ENCODE peak calls at places on chromosomes 16 and 17, in four cellular contexts. One of them, this sample, is unnamed. For H3K79me2 and H3K27me3, the result is how much of the 10 kb centered on the place peaks cover.

GRCh38 chr17:68593331-68593710 is 7.8 kb downstream of the FAM20A start:
- DNase-seq in MM.1S: no peak
- DNase-seq in PC-3: no peak
- DNase-seq in HepG2: no peak
- DNase-seq in this sample: no peak

GRCh38 chr16:57029161-57030160 is 40.1 kb downstream of the NLRC5 start:
- DNase-seq in MM.1S: no peak
- DNase-seq in PC-3: peak
- DNase-seq in HepG2: no peak
- DNase-seq in this sample: peak

GRCh38 chr17:47276868-47277267 is 23.2 kb downstream of the ITGB3 start:
- DNase-seq in MM.1S: no peak
- DNase-seq in PC-3: peak
- DNase-seq in HepG2: peak
- DNase-seq in this sample: no peak

GRCh38 chr16:50371936-50372595 is 3.3 kb upstream of the BRD7 start:
- DNase-seq in MM.1S: no peak
- DNase-seq in PC-3: no peak
- DNase-seq in HepG2: peak
- DNase-seq in this sample: no peak

GRCh38 chr16:24673155-24673554 is 56.3 kb upstream of the TNRC6A start:
- DNase-seq in MM.1S: no peak
- DNase-seq in PC-3: no peak
- DNase-seq in HepG2: peak
- DNase-seq in this sample: no peak

GRCh38 chr17:28147026-28147425 is 104.5 kb downstream of the NLK start:
- DNase-seq in MM.1S: no peak
- DNase-seq in PC-3: no peak
- DNase-seq in HepG2: no peak
- DNase-seq in this sample: no peak

GRCh38 chr17:39530513-39530912 is 69.2 kb downstream of the CDK12 start:
- DNase-seq in MM.1S: no peak
- DNase-seq in PC-3: no peak
- DNase-seq in HepG2: no peak
- DNase-seq in this sample: no peak

GRCh38 chr16:30525844-30526136 is 576 bp downstream of the ZNF768 start:
- DNase-seq in MM.1S: no peak
- DNase-seq in PC-3: no peak
- DNase-seq in HepG2: no peak
- DNase-seq in this sample: no peak

GRCh38 chr17:8384801-8385335 is 1.9 kb upstream of the RPL26 start:
- DNase-seq in MM.1S: no peak
- DNase-seq in PC-3: peak
- DNase-seq in HepG2: no peak
- DNase-seq in this sample: no peak

GRCh38 chr16:88593910-88594309 is 23.7 kb downstream of the ZC3H18 start:
- DNase-seq in MM.1S: no peak
- DNase-seq in PC-3: no peak
- DNase-seq in HepG2: no peak
- DNase-seq in this sample: no peak

GRCh38 chr16:88597856-88598491 is 27.8 kb downstream of the ZC3H18 start:
- DNase-seq in MM.1S: peak
- DNase-seq in PC-3: no peak
- DNase-seq in HepG2: peak
- DNase-seq in this sample: no peak

GRCh38 chr16:88595101-88595500 is 24.9 kb downstream of the ZC3H18 start:
- DNase-seq in MM.1S: no peak
- DNase-seq in PC-3: no peak
- DNase-seq in HepG2: no peak
- DNase-seq in this sample: no peak

GRCh38 chr16:88596477-88596876 is 26.3 kb downstream of the ZC3H18 start:
- DNase-seq in MM.1S: peak
- DNase-seq in PC-3: no peak
- DNase-seq in HepG2: no peak
- DNase-seq in this sample: no peak

GRCh38 chr16:88595921-88596320 is 25.7 kb downstream of the ZC3H18 start:
- DNase-seq in MM.1S: no peak
- DNase-seq in PC-3: no peak
- DNase-seq in HepG2: no peak
- DNase-seq in this sample: no peak
- H3K79me2 ChIP-seq in MM.1S: under half
- H3K79me2 ChIP-seq in PC-3: under half
- H3K79me2 ChIP-seq in HepG2: under half
- H3K79me2 ChIP-seq in this sample: under half

DNA sequence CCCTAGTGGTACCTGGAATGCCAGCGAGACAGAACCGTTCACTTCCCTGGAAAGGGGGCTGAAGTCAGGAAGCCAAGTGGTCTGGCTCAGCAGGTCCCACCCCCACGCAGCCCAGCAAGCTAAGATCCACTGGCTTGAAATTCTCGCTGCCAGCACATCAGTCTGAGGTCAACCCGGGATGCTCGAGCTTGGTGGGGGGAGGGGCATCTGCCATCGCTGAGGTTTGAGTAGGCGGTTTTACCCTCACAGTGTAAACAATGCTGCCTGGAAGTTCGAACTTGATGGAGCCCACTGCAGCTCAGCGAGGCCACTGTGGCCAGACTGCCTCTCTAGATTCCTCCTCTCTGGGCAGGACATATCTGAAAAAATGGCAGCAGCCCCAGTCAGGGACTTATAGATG is 464.7 kb upstream of the TOM1L1 start:
- DNase-seq in MM.1S: no peak
- DNase-seq in PC-3: no peak
- DNase-seq in HepG2: no peak
- DNase-seq in this sample: no peak
- TF ChIP-seq EZH2 in MM.1S: no peak
- TF ChIP-seq EZH2 in PC-3: no peak
- TF ChIP-seq EZH2 in HepG2: no peak
- TF ChIP-seq EZH2 in this sample: no peak

GRCh38 chr17:48738424-48738802 is 9.9 kb upstream of the HOXB13 start:
- DNase-seq in MM.1S: no peak
- DNase-seq in PC-3: no peak
- DNase-seq in HepG2: no peak
- DNase-seq in this sample: no peak
- H3K27me3 ChIP-seq in MM.1S: half or more
- H3K27me3 ChIP-seq in PC-3: under half
- H3K27me3 ChIP-seq in HepG2: under half
- H3K27me3 ChIP-seq in this sample: half or more

DNA sequence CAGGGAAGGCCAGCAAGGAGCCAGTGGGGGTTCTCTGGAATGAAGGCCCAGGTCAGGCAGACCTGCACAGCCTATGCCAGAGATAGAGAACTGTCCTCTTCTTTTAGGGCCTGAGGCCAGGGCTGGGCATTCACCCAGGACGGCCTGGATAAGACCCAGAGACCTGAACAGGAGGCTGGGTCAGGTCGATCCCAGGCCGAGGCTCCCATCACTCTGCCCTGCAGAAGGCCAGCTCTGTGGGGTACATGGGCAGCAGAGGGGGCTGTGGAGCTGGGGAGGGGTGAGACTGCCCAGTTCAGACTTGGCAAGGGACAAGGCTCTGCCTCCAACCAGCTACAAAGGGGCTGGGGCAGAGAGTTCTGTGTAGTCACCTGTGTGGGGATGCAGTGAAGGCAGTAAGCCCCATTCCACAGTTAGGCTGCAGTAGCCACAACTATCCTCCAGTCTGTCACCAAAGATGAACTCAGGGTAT is 14.6 kb downstream of the HSD11B2 start:
- DNase-seq in MM.1S: no peak
- DNase-seq in PC-3: no peak
- DNase-seq in HepG2: peak
- DNase-seq in this sample: no peak
- H3K79me2 ChIP-seq in MM.1S: under half
- H3K79me2 ChIP-seq in PC-3: under half
- H3K79me2 ChIP-seq in HepG2: under half
- H3K79me2 ChIP-seq in this sample: under half

GRCh38 chr17:45113424-45113754 is 18.9 kb downstream of the PLCD3 start:
- DNase-seq in MM.1S: no peak
- DNase-seq in PC-3: no peak
- DNase-seq in HepG2: peak
- DNase-seq in this sample: no peak
- TF ChIP-seq EZH2 in MM.1S: no peak
- TF ChIP-seq EZH2 in PC-3: no peak
- TF ChIP-seq EZH2 in HepG2: no peak
- TF ChIP-seq EZH2 in this sample: no peak

GRCh38 chr16:86299882-86300490 is 210.3 kb upstream of the FOXF1 start:
- DNase-seq in MM.1S: no peak
- DNase-seq in PC-3: no peak
- DNase-seq in HepG2: no peak
- DNase-seq in this sample: no peak
- H3K27me3 ChIP-seq in MM.1S: half or more
- H3K27me3 ChIP-seq in PC-3: half or more
- H3K27me3 ChIP-seq in HepG2: under half
- H3K27me3 ChIP-seq in this sample: under half

GRCh38 chr17:75980188-75981018 is 1.4 kb downstream of the TEN1 start:
- DNase-seq in MM.1S: no peak
- DNase-seq in PC-3: no peak
- DNase-seq in HepG2: no peak
- DNase-seq in this sample: no peak

GRCh38 chr17:75975757-75976174 is 3.2 kb downstream of the ACOX1 start:
- DNase-seq in MM.1S: no peak
- DNase-seq in PC-3: no peak
- DNase-seq in HepG2: no peak
- DNase-seq in this sample: no peak

GRCh38 chr17:75979705-75980187 is 706 bp downstream of the TEN1 start:
- DNase-seq in MM.1S: no peak
- DNase-seq in PC-3: no peak
- DNase-seq in HepG2: no peak
- DNase-seq in this sample: no peak

GRCh38 chr17:75978938-75979704 is at the start of the genes ACOX1 and TEN1:
- DNase-seq in MM.1S: peak
- DNase-seq in PC-3: peak
- DNase-seq in HepG2: peak
- DNase-seq in this sample: peak

GRCh38 chr17:75976175-75976848 is 2.7 kb downstream of the ACOX1 start:
- DNase-seq in MM.1S: no peak
- DNase-seq in PC-3: no peak
- DNase-seq in HepG2: peak
- DNase-seq in this sample: no peak
- H3K79me2 ChIP-seq in MM.1S: under half
- H3K79me2 ChIP-seq in PC-3: half or more
- H3K79me2 ChIP-seq in HepG2: half or more
- H3K79me2 ChIP-seq in this sample: under half

DNA sequence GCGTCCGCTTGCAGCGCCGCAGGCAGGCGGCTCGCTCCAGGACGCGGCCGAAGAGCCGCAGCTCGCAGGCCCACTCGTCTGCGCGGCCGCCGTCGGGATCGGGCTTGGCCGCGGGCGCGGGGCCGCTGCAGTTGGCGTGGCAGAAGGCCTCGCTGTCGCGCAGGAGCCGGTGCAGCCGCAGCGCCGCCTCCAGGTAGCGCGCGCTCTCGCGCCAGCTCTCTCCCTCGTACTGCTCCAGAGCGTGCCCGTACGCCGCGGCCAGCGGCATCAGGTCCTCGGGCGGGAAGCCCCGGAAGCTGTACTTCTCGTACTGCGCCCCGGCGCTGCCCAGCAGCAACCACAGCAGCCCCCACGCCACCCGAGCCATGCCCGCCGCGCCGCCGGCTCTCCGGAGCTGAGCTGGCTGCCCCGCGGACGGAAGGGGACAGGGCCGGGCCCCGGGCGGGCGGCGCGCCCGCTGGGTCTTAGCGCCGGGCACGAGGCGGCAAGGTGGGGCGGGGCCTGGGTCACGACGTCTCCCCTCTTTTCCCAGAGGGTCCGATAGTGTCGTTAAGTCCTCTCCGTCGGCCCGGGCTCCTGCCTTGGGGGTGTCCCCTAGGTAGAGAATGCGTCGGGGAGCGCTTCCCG is at the start of gene P3H4:
- DNase-seq in MM.1S: peak
- DNase-seq in PC-3: peak
- DNase-seq in HepG2: peak
- DNase-seq in this sample: no peak
- TF ChIP-seq EZH2 in MM.1S: no peak
- TF ChIP-seq EZH2 in PC-3: no peak
- TF ChIP-seq EZH2 in HepG2: no peak
- TF ChIP-seq EZH2 in this sample: no peak